ENCODE peak calls at places on chromosomes 11 and 22, in seven cellular contexts. Q is HFFc6, Z is GM06990, N is iPS DF 19.7, I is IMR-90, Y is posterior vena cava, E is amniotic stem cell. A is an unnamed sample.

GRCh38 chr11:61061081-61061826 is 41.0 kb upstream of the CD5 start:
- DNase-seq in Q (no peak), Z (peak), N (no peak), I (no peak), Y (peak), E (no peak), A (no peak)

GRCh38 chr22:49348631-49349030 is 479.0 kb downstream of the BRD1 start:
- DNase-seq in Q (no peak), Z (no peak), N (no peak), I (no peak), Y (peak), E (no peak), A (peak)

GRCh38 chr22:42745118-42745517 is 24.4 kb upstream of the A4GALT start:
- DNase-seq in Q (peak), Z (no peak), N (no peak), I (peak), Y (no peak), E (no peak), A (no peak)

GRCh38 chr11:122746611-122747305 is 91.2 kb downstream of the UBASH3B start:
- DNase-seq in Q (no peak), Z (no peak), N (no peak), I (no peak), Y (no peak), E (no peak), A (peak)

GRCh38 chr22:31329453-31330215 is 16.5 kb downstream of the PATZ1 start:
- DNase-seq in Q (no peak), Z (no peak), N (no peak), I (no peak), Y (peak), E (no peak), A (no peak)

GRCh38 chr11:130849215-130849568 is 67.1 kb downstream of the SNX19 start:
- DNase-seq in Q (peak), Z (no peak), N (no peak), I (peak), Y (no peak), E (no peak), A (no peak)

GRCh38 chr11:131674051-131674755 is 303.8 kb downstream of the NTM start:
- DNase-seq in Q (peak), Z (peak), N (no peak), I (peak), Y (peak), E (peak), A (peak)

GRCh38 chr11:79028214-79028613 is 412.6 kb downstream of the TENM4 start:
- DNase-seq in Q (no peak), Z (no peak), N (no peak), I (no peak), Y (no peak), E (no peak), A (no peak)

GRCh38 chr11:129896062-129896461 is 684 bp upstream of the NFRKB start:
- DNase-seq in Q (no peak), Z (no peak), N (no peak), I (no peak), Y (no peak), E (no peak), A (no peak)

GRCh38 chr11:36271794-36272409 is 17.3 kb downstream of the COMMD9 start:
- DNase-seq in Q (peak), Z (no peak), N (no peak), I (no peak), Y (no peak), E (no peak), A (no peak)

GRCh38 chr22:27422442-27422841 is 379.1 kb downstream of the MN1 start:
- DNase-seq in Q (no peak), Z (no peak), N (no peak), I (no peak), Y (no peak), E (no peak), A (no peak)

GRCh38 chr11:587978-588380 is 11.7 kb downstream of the PHRF1 start:
- DNase-seq in Q (peak), Z (no peak), N (no peak), I (peak), Y (peak), E (no peak), A (peak)

GRCh38 chr11:102138677-102139076 is 28.4 kb downstream of the YAP1 start:
- DNase-seq in Q (peak), Z (no peak), N (no peak), I (peak), Y (no peak), E (peak), A (no peak)

GRCh38 chr22:38766076-38766777 is 10.4 kb upstream of the SUN2 start:
- DNase-seq in Q (peak), Z (no peak), N (no peak), I (peak), Y (no peak), E (peak), A (no peak)

GRCh38 chr22:37501610-37502341 is 15.6 kb upstream of the MFNG start:
- DNase-seq in Q (peak), Z (no peak), N (no peak), I (peak), Y (no peak), E (no peak), A (peak)

GRCh38 chr11:117525866-117526265 is 198.2 kb downstream of the CEP164 start:
- DNase-seq in Q (no peak), Z (no peak), N (no peak), I (no peak), Y (no peak), E (no peak), A (no peak)

GRCh38 chr11:88338223-88338661 is 706 bp upstream of the CTSC start:
- DNase-seq in Q (peak), Z (peak), N (no peak), I (peak), Y (peak), E (no peak), A (peak)

GRCh38 chr11:40302669-40303068 is 1156.8 kb downstream of the LRRC4C start:
- DNase-seq in Q (no peak), Z (no peak), N (no peak), I (peak), Y (no peak), E (peak), A (no peak)

GRCh38 chr11:66291706-66292542 is at the start of gene TMEM151A:
- DNase-seq in Q (no peak), Z (no peak), N (no peak), I (no peak), Y (no peak), E (no peak), A (no peak)

GRCh38 chr11:27443746-27444465 is 28.7 kb downstream of the LGR4 start:
- DNase-seq in Q (no peak), Z (no peak), N (peak), I (no peak), Y (no peak), E (no peak), A (no peak)

GRCh38 chr22:43544282-43544673 is 132.5 kb downstream of the MPPED1 start:
- DNase-seq in Q (no peak), Z (no peak), N (no peak), I (no peak), Y (peak), E (no peak), A (no peak)

GRCh38 chr11:64298966-64299846 is 952 bp upstream of the CATSPERZ start:
- DNase-seq in Q (no peak), Z (peak), N (no peak), I (no peak), Y (peak), E (no peak), A (peak)

GRCh38 chr11:120279490-120279889 is 39.5 kb downstream of the POU2F3 start:
- DNase-seq in Q (no peak), Z (no peak), N (no peak), I (no peak), Y (no peak), E (no peak), A (no peak)

GRCh38 chr11:10072841-10073240 is 221.2 kb downstream of the SBF2 start:
- DNase-seq in Q (no peak), Z (no peak), N (no peak), I (peak), Y (no peak), E (no peak), A (no peak)

GRCh38 chr11:118679483-118679882 is at the start of gene TREH:
- DNase-seq in Q (no peak), Z (no peak), N (no peak), I (no peak), Y (peak), E (no peak), A (peak)

GRCh38 chr22:44214764-44215163 is 34.0 kb downstream of the PARVG start:
- DNase-seq in Q (no peak), Z (no peak), N (no peak), I (no peak), Y (no peak), E (no peak), A (no peak)

GRCh38 chr11:78063440-78064181 is at the start of gene THRSP:
- DNase-seq in Q (no peak), Z (no peak), N (no peak), I (no peak), Y (no peak), E (no peak), A (no peak)

GRCh38 chr22:46369716-46370583 is 34.4 kb downstream of the TRMU start:
- DNase-seq in Q (no peak), Z (no peak), N (no peak), I (no peak), Y (no peak), E (no peak), A (no peak)

GRCh38 chr11:1123970-1124369 is 33.8 kb upstream of the MUC5AC start:
- DNase-seq in Q (no peak), Z (no peak), N (no peak), I (no peak), Y (peak), E (no peak), A (no peak)

GRCh38 chr11:111465400-111465799 is 46.8 kb downstream of the BTG4 start:
- DNase-seq in Q (peak), Z (no peak), N (no peak), I (peak), Y (no peak), E (peak), A (no peak)

GRCh38 chr22:44664149-44664548 is 37.9 kb upstream of the PRR5 start:
- DNase-seq in Q (peak), Z (no peak), N (no peak), I (peak), Y (peak), E (no peak), A (no peak)

GRCh38 chr22:23834830-23835772 is 3.7 kb downstream of the DERL3 start:
- DNase-seq in Q (no peak), Z (no peak), N (no peak), I (no peak), Y (peak), E (no peak), A (peak)

GRCh38 chr22:18060646-18061620 is 16.9 kb upstream of the PEX26 start:
- DNase-seq in Q (peak), Z (no peak), N (no peak), I (peak), Y (peak), E (no peak), A (peak)

GRCh38 chr11:75532200-75532972 is 6.6 kb upstream of the GDPD5 start:
- DNase-seq in Q (peak), Z (no peak), N (peak), I (peak), Y (no peak), E (no peak), A (peak)

GRCh38 chr22:49432211-49432905 is 395.3 kb downstream of the BRD1 start:
- DNase-seq in Q (no peak), Z (no peak), N (no peak), I (no peak), Y (peak), E (no peak), A (no peak)

GRCh38 chr11:61004037-61004641 is 32.7 kb downstream of the CD6 start:
- DNase-seq in Q (no peak), Z (no peak), N (no peak), I (peak), Y (peak), E (no peak), A (no peak)

GRCh38 chr11:85893378-85893777 is 38.2 kb downstream of the CCDC83 start:
- DNase-seq in Q (no peak), Z (no peak), N (no peak), I (no peak), Y (no peak), E (no peak), A (no peak)

GRCh38 chr22:46622081-46622521 is 1.9 kb downstream of the GRAMD4 start:
- DNase-seq in Q (no peak), Z (no peak), N (no peak), I (no peak), Y (no peak), E (no peak), A (no peak)

A was measured in upper lobe of right lung.